ENCODE peak calls at places on chromosomes 4 and X, in four cellular contexts. K is fibroblast of the aortic adventitia, H is Right ventricle myocardium superior, N is epithelial cell of esophagus. G is an unnamed sample.

GRCh38 chr4:173040200-173040599 is 128.4 kb upstream of the GALNT7 start:
- DNase-seq in K (peak; percentile 31), H (no peak), N (no peak), G (peak; percentile 25)

GRCh38 chrX:78945186-78945912 is at the start of gene P2RY10:
- DNase-seq in N (no peak), H (no peak), K (no peak), G (no peak)

GRCh38 chr4:797066-797465 is 28.9 kb downstream of the CPLX1 start:
- DNase-seq in K (no peak), N (no peak), H (no peak), G (no peak)

GRCh38 chr4:4323705-4324534 is 33.9 kb downstream of the ZBTB49 start:
- DNase-seq in K (peak; percentile 34), N (no peak), H (no peak), G (no peak)

GRCh38 chr4:150367326-150367725 is 214.6 kb upstream of the MAB21L2 start:
- DNase-seq in H (no peak), N (no peak), K (no peak), G (no peak)

GRCh38 chr4:188695261-188695660 is 556.0 kb downstream of the TRIML1 start:
- DNase-seq in H (no peak), N (no peak), K (no peak), G (no peak)

GRCh38 chr4:4781936-4782754 is 77.3 kb upstream of the MSX1 start:
- DNase-seq in H (no peak), N (no peak), K (peak; percentile 81), G (peak; percentile 84)

GRCh38 chrX:100980608-100981497 is 11.3 kb downstream of the ARL13A start:
- DNase-seq in H (no peak), K (peak; percentile 54), N (peak; percentile 65), G (peak; percentile 91)

GRCh38 chr4:1340181-1340747 is 6.7 kb upstream of the UVSSA start:
- DNase-seq in H (no peak), N (no peak), K (no peak), G (no peak)

GRCh38 chrX:98065151-98065550 is 1181.4 kb downstream of the RPA4 start:
- DNase-seq in N (no peak), H (no peak), K (no peak), G (no peak)

GRCh38 chrX:113929004-113929403 is 654.9 kb upstream of the HTR2C start:
- DNase-seq in H (no peak), N (peak; percentile 66), K (peak; percentile 42), G (no peak)

GRCh38 chrX:143121471-143121870 is 95.7 kb downstream of the SPANXN4 start:
- DNase-seq in H (no peak), N (no peak), K (no peak), G (no peak)

GRCh38 chr4:1226598-1226997 is 22.3 kb downstream of the CTBP1 start:
- DNase-seq in K (no peak), H (no peak), N (no peak), G (no peak)

GRCh38 chr4:145814246-145814645 is 124.4 kb downstream of the ZNF827 start:
- DNase-seq in N (no peak), H (no peak), K (no peak), G (no peak)

GRCh38 chrX:129934952-129935351 is 29.0 kb downstream of the UTP14A start:
- DNase-seq in N (no peak), K (no peak), H (no peak), G (no peak)

GRCh38 chrX:104122829-104123228 is 10.5 kb downstream of the ZCCHC18 start:
- DNase-seq in K (no peak), N (no peak), H (no peak), G (no peak)

GRCh38 chr4:137299281-137299680 is 233.0 kb downstream of the PCDH18 start:
- DNase-seq in H (no peak), K (no peak), N (no peak), G (no peak)

GRCh38 chrX:11105080-11105479 is 6.1 kb upstream of the HCCS start:
- DNase-seq in K (peak; percentile 65), H (no peak), N (peak; percentile 85), G (peak; percentile 52)

GRCh38 chr4:8401665-8402064 is 38.9 kb downstream of the ACOX3 start:
- DNase-seq in H (no peak), N (no peak), K (no peak), G (no peak)

GRCh38 chrX:115214151-115214550 is 19.7 kb downstream of the LRCH2 start:
- DNase-seq in K (no peak), N (no peak), H (no peak), G (no peak)

GRCh38 chr4:11313157-11313943 is 115.3 kb downstream of the HS3ST1 start:
- DNase-seq in K (peak; percentile 2), H (no peak), N (peak; percentile 26), G (no peak)

GRCh38 chr4:6368096-6368495 is 98.4 kb downstream of the WFS1 start:
- DNase-seq in K (no peak), N (no peak), H (no peak), G (no peak)

GRCh38 chr4:80500593-80500992 is 165.1 kb downstream of the CFAP299 start:
- DNase-seq in K (no peak), N (no peak), H (no peak), G (peak; percentile 27)

GRCh38 chrX:905828-906566 is 275.4 kb downstream of the SHOX start:
- DNase-seq in H (no peak), N (no peak), K (no peak), G (no peak)

GRCh38 chrX:124344246-124344645 is 2.1 kb upstream of the SH2D1A start:
- DNase-seq in H (no peak), K (no peak), N (no peak), G (no peak)

GRCh38 chr4:71293705-71294104 is 45.1 kb upstream of the SLC4A4 start:
- DNase-seq in N (peak; percentile 75), K (peak; percentile 70), H (no peak), G (no peak)

GRCh38 chr4:115972967-115973366 is 859.5 kb upstream of the NDST4 start:
- DNase-seq in K (no peak), N (no peak), H (no peak), G (no peak)

GRCh38 chr4:70704333-70705145 is 16.2 kb downstream of the UTP3 start:
- DNase-seq in K (peak; percentile 56), N (peak; percentile 66), H (peak; percentile 89), G (peak; percentile 91)

GRCh38 chr4:159002950-159003349 is 99.9 kb upstream of the RAPGEF2 start:
- DNase-seq in K (peak; percentile 66), N (no peak), H (no peak), G (peak; percentile 73)

GRCh38 chrX:17022205-17022604 is 75.7 kb downstream of the REPS2 start:
- DNase-seq in N (peak; percentile 19), K (peak; percentile 44), H (no peak), G (peak; percentile 81)

GRCh38 chrX:21960569-21960968 is 20.1 kb downstream of the SMS start:
- DNase-seq in K (no peak), H (no peak), N (no peak), G (no peak)

GRCh38 chr4:52716364-52717151 is 34.7 kb downstream of the ERVMER34-1 start:
- DNase-seq in N (no peak), H (no peak), K (no peak), G (no peak)

GRCh38 chrX:26788402-26788998 is 572.5 kb downstream of the MAGEB5 start:
- DNase-seq in K (peak; percentile 5), N (peak; percentile 0), H (no peak), G (no peak)